ENCODE peak calls at places on chromosomes 6 and 20, in six cellular contexts. P, A, H, E, D and B are unnamed samples.

GRCh38 chr20:1987826-1988225 is 6.0 kb downstream of the PDYN start:
- DNase-seq in E (no peak), P (no peak), A (peak; percentile 5), H (no peak), D (no peak), B (no peak)

GRCh38 chr6:6494677-6495076 is 93.8 kb upstream of the LY86 start:
- DNase-seq in D (peak; percentile 13), H (no peak), P (no peak), A (no peak), E (no peak), B (peak; percentile 87)

GRCh38 chr20:58719258-58719657 is 26.7 kb downstream of the NPEPL1 start:
- DNase-seq in D (no peak), P (peak; percentile 44), E (no peak), A (no peak), H (no peak), B (no peak)

GRCh38 chr20:1983311-1983710 is 10.5 kb downstream of the PDYN start:
- DNase-seq in D (no peak), H (no peak), P (no peak), E (no peak), A (no peak), B (no peak)

GRCh38 chr6:157163434-157164159 is 159.7 kb downstream of the TMEM242 start:
- DNase-seq in E (no peak), H (no peak), A (no peak), P (no peak), D (no peak), B (no peak)

GRCh38 chr6:73632346-73632745 is 21.4 kb downstream of the SLC17A5 start:
- DNase-seq in H (no peak), E (no peak), A (no peak), P (no peak), D (no peak), B (no peak)

GRCh38 chr6:88856566-88856965 is 106.9 kb downstream of the RNGTT start:
- DNase-seq in P (no peak), E (peak; percentile 23), A (peak; percentile 20), H (no peak), D (no peak), B (no peak)

GRCh38 chr6:158042245-158042798 is 60.7 kb downstream of the SYNJ2 start:
- DNase-seq in A (peak; percentile 91), P (peak; percentile 77), H (no peak), D (no peak), E (peak; percentile 93), B (peak; percentile 53)

GRCh38 chr6:136225496-136225895 is 24.6 kb downstream of the MTFR2 start:
- DNase-seq in P (no peak), D (no peak), A (peak; percentile 52), H (no peak), E (peak; percentile 31), B (peak; percentile 6)

GRCh38 chr6:30752164-30752927 is 8.0 kb upstream of the IER3 start:
- DNase-seq in P (peak; percentile 97), D (no peak), A (peak; percentile 98), E (peak; percentile 100), H (peak; percentile 99), B (no peak)

GRCh38 chr6:5989141-5989723 is 17.5 kb downstream of the NRN1 start:
- DNase-seq in H (no peak), D (no peak), A (no peak), E (no peak), P (peak; percentile 69), B (no peak)

GRCh38 chr20:54624701-54625472 is 149.5 kb downstream of the DOK5 start:
- DNase-seq in P (no peak), E (peak; percentile 6), H (no peak), D (no peak), A (no peak), B (peak; percentile 47)

GRCh38 chr6:8944548-8944947 is 509.2 kb upstream of the SLC35B3 start:
- DNase-seq in D (no peak), A (no peak), E (no peak), P (no peak), H (no peak), B (no peak)

GRCh38 chr6:108837236-108837971 is 10.8 kb upstream of the ARMC2 start:
- DNase-seq in D (no peak), P (no peak), E (peak; percentile 8), A (peak; percentile 19), H (no peak), B (no peak)

GRCh38 chr6:48111143-48111506 is at the start of gene PTCHD4:
- DNase-seq in E (peak; percentile 48), P (no peak), H (peak; percentile 76), A (peak; percentile 65), D (no peak), B (peak; percentile 75)

DNA sequence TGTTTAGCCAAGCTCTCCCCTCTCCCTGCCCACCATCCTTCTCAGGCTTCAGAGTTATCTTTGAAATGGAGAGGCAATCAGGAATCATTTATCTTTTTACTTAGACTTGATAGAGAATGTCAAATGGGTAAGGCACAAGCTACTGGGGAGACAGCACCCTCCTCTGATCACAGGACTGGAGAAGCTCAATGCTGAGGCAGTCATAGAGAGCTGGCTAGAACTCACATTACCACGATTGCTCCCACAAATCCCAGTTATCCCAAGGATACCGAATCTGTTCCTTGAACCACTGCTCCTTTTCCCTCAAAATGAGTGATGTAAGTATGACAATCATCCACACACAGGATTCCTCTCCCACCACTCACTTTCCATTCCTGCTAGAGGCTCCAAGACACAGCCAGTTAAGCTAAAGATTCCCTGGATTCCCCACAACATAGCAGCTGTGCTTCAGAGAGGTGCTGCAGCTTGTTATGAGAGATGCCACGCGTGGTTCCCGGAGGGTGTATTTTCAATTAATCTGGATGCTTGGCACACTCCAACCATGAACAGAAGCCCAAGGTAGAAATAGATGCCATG is 96.2 kb upstream of the VGLL2 start:
- DNase-seq in H (peak; percentile 38), E (no peak), D (no peak), P (no peak), A (no peak), B (no peak)
- H3K4me3 ChIP-seq in H (no peak overlapping the region), E (no peak overlapping the region), D (no peak overlapping the region), P (no peak overlapping the region), A (no peak overlapping the region), B (no peak overlapping the region)

DNA sequence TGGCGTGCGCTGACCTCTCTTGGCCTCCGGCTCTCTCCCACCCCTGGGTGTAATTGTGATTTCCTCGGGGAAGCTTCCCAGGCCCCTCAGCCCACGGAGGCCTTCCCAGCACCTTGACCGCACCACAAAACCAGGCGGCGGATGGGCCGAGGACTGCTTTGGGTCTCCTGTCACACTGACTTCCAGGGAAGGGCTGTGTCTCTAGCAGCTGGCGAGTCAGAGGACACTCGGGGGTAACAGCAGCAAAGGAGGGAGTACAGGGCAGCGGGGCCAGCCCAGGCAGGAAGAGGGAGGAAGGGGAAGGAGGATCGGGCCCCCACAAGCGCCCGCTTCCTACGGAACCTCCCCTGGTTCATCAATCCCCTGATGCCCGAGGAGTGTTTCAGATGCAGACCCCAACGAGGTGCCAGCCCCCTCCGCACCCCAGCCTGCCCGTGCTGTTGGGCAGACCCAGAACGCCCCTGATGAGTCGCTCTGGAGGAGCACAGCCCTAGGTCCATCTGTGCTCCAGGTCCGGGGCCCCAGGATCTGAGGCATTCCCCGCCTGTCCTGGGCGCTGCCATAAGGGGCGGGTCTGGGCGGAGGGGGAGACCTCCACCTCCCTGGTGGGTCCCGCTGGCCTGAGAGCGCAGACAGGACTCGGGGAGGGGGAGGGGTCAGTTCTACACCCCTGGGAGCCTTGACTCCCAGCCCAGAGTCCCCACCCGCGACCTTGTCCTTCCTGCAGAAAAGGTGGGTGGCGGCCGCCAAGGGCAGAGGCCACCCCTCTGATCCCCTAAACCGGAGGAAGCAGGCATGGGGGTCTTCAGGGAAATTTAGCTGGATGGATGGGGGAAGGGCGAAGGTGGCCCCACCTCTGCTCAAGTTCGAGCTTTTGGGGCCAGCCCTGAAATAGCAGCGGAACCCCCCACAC is 956 bp downstream of the CHRNA4 start:
- DNase-seq in E (no peak), H (no peak), P (no peak), D (no peak), A (no peak), B (no peak)
- H3K4me3 ChIP-seq in E (no peak overlapping the region), H (no peak overlapping the region), P (peak overlapping the region; percentile 24), D (no peak overlapping the region), A (no peak overlapping the region), B (no peak overlapping the region)

GRCh38 chr6:45714795-45715507 is 300.7 kb downstream of the CLIC5 start:
- DNase-seq in D (peak; percentile 57), E (peak; percentile 91), A (peak; percentile 94), P (no peak), H (no peak), B (peak; percentile 92)
- H3K4me3 ChIP-seq in D (no peak overlapping the region), E (no peak overlapping the region), A (no peak overlapping the region), P (no peak overlapping the region), H (no peak overlapping the region), B (no peak overlapping the region)

DNA sequence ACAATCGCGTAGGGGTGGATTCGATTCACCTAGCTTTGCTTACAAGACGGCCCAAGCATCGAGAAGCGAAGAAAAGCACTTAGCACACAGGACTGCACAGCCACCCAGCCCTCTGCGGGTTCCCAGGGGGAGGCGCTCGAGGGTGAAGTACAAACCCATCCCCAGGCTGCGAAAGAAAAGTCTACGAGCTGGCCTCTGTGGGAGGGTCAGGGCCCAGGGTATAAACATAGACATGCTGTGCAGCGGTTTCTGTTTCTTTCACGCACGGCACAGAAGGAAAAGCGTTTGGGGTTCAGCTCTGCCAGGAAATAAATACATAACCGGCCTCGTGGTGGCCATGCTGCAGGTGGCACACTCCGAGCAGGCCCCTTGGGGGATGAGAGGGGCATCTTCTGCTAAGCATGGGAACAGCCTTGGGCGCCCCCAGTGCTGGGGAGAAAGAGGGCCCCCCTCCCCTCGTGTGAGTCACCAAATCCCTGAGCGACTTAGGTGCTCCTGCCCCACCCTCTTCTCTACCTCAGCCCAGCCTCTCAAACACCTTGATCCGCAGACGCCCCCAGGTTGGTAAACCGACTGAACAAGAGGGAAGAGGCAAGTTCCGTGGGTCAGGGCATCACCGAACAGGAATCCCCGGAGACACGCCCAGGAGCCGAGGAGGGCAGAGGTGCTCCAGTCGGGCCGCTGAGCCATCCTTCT is 91.6 kb upstream of the RIPOR2 start:
- DNase-seq in H (no peak), E (no peak), A (no peak), P (no peak), D (peak; percentile 63), B (no peak)
- H3K4me3 ChIP-seq in H (no peak overlapping the region), E (no peak overlapping the region), A (no peak overlapping the region), P (no peak overlapping the region), D (peak overlapping the region; percentile 6), B (no peak overlapping the region)

GRCh38 chr20:45649312-45649863 is 18.3 kb upstream of the WFDC9 start:
- DNase-seq in P (no peak), E (no peak), A (no peak), D (no peak), H (no peak), B (peak; percentile 7)

GRCh38 chr20:45647441-45648050 is 16.5 kb upstream of the WFDC9 start:
- DNase-seq in E (no peak), D (no peak), P (no peak), A (no peak), H (no peak), B (no peak)

DNA sequence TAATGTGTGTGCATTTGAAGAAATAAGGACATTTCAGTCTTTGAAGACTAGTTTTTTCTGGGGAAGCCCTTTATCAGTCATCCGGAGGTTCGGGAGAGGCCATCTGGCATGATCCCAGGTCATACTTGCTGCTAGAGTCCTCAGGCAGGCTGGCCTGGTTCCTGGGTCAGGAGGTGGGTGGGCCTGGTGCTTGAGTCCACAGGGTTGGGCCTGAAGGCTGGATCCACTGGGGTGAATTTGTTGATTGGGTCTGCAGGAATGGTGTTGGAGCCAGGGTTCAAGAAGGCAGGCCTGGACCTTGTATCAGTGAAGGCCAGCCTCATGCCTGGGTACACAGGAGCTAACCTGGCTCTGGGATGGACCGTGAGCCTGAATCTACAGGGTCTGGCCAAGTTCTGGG is 15.8 kb upstream of the WFDC9 start:
- DNase-seq in A (no peak), D (no peak), H (no peak), E (no peak), P (no peak), B (no peak)
- H3K4me3 ChIP-seq in A (no peak overlapping the region), D (no peak overlapping the region), H (no peak overlapping the region), E (no peak overlapping the region), P (no peak overlapping the region), B (no peak overlapping the region)